ENCODE peak calls at places on chromosomes 12 and 14, in ten cellular contexts. B is ovary, R is colonic mucosa, E is body of pancreas, O is AG04450, Z is brain microvascular endothelial cell, X is H1, N is coronary artery, F is upper lobe of right lung, T is heart left ventricle. Y is an unnamed sample.

GRCh38 chr12:57631566-57632368 is 1.2 kb downstream of the B4GALNT1 start:
- DNase-seq in B (no peak), R (no peak), E (no peak), O (no peak), Z (no peak), X (no peak), N (peak), F (no peak), T (peak), Y (no peak)

GRCh38 chr12:109247831-109248654 is 61.0 kb downstream of the FOXN4 start:
- DNase-seq in B (no peak), R (peak), E (peak), O (no peak), Z (no peak), X (no peak), N (no peak), F (no peak), T (no peak), Y (no peak)

GRCh38 chr14:78018283-78018682 is 151.9 kb upstream of the NRXN3 start:
- DNase-seq in B (no peak), R (no peak), E (no peak), O (no peak), Z (no peak), X (no peak), N (no peak), F (no peak), T (no peak), Y (no peak)

GRCh38 chr12:67827820-67828383 is 161.3 kb upstream of the IFNG-AS1 start:
- DNase-seq in B (peak), R (peak), E (no peak), O (peak), Z (peak), X (no peak), N (no peak), F (no peak), T (peak), Y (peak)

GRCh38 chr12:123601602-123602489 is at the start of gene DDX55:
- DNase-seq in B (peak), R (peak), E (peak), O (peak), Z (peak), X (no peak), N (peak), F (peak), T (peak), Y (no peak)

GRCh38 chr12:93563807-93564538 is 8.5 kb upstream of the SOCS2 start:
- DNase-seq in B (no peak), R (no peak), E (peak), O (no peak), Z (no peak), X (no peak), N (no peak), F (no peak), T (no peak), Y (no peak)

GRCh38 chr12:128938886-128939285 is 85.6 kb downstream of the GLT1D1 start:
- DNase-seq in B (no peak), R (no peak), E (no peak), O (no peak), Z (no peak), X (no peak), N (no peak), F (no peak), T (no peak), Y (no peak)

GRCh38 chr14:53042480-53042879 is 91.6 kb upstream of the FERMT2 start:
- DNase-seq in B (no peak), R (no peak), E (no peak), O (no peak), Z (peak), X (no peak), N (no peak), F (no peak), T (peak), Y (no peak)

GRCh38 chr12:67928621-67929369 is 60.5 kb upstream of the IFNG-AS1 start:
- DNase-seq in B (no peak), R (no peak), E (no peak), O (no peak), Z (no peak), X (no peak), N (no peak), F (no peak), T (no peak), Y (no peak)

GRCh38 chr12:12599750-12600643 is 11.7 kb upstream of the CREBL2 start:
- DNase-seq in B (no peak), R (no peak), E (no peak), O (no peak), Z (no peak), X (no peak), N (no peak), F (no peak), T (no peak), Y (no peak)

GRCh38 chr12:117292688-117293087 is 68.7 kb downstream of the NOS1 start:
- DNase-seq in B (no peak), R (no peak), E (no peak), O (no peak), Z (no peak), X (no peak), N (no peak), F (no peak), T (no peak), Y (no peak)

GRCh38 chr12:103929909-103930786 is at the start of gene HSP90B1:
- DNase-seq in B (peak), R (peak), E (peak), O (peak), Z (peak), X (peak), N (peak), F (peak), T (peak), Y (peak)

GRCh38 chr14:35353409-35354172 is 51.0 kb downstream of the NFKBIA start:
- DNase-seq in B (no peak), R (no peak), E (no peak), O (no peak), Z (no peak), X (no peak), N (no peak), F (no peak), T (no peak), Y (no peak)

GRCh38 chr14:92886337-92886736 is 36.6 kb upstream of the CHGA start:
- DNase-seq in B (no peak), R (no peak), E (no peak), O (no peak), Z (no peak), X (no peak), N (no peak), F (no peak), T (no peak), Y (no peak)

GRCh38 chr12:110582286-110583136 is 607 bp downstream of the PPTC7 start:
- DNase-seq in B (peak), R (peak), E (peak), O (no peak), Z (no peak), X (no peak), N (peak), F (peak), T (peak), Y (no peak)

GRCh38 chr12:131850856-131851559 is 22.8 kb downstream of the MMP17 start:
- DNase-seq in B (no peak), R (no peak), E (peak), O (no peak), Z (no peak), X (no peak), N (no peak), F (no peak), T (no peak), Y (no peak)

GRCh38 chr14:29240046-29240445 is 473.5 kb downstream of the FOXG1 start:
- DNase-seq in B (no peak), R (no peak), E (no peak), O (no peak), Z (peak), X (no peak), N (no peak), F (no peak), T (no peak), Y (peak)

GRCh38 chr12:122090759-122091535 is 12.4 kb downstream of the MLXIP start:
- DNase-seq in B (peak), R (peak), E (no peak), O (peak), Z (peak), X (no peak), N (no peak), F (peak), T (no peak), Y (peak)

GRCh38 chr12:93002278-93003054 is 73.4 kb upstream of the EEA1 start:
- DNase-seq in B (peak), R (no peak), E (no peak), O (peak), Z (peak), X (no peak), N (no peak), F (no peak), T (no peak), Y (peak)

GRCh38 chr12:105296116-105297095 is 34.1 kb upstream of the C12orf75 start:
- DNase-seq in B (no peak), R (no peak), E (no peak), O (no peak), Z (no peak), X (no peak), N (no peak), F (no peak), T (no peak), Y (no peak)

DNA sequence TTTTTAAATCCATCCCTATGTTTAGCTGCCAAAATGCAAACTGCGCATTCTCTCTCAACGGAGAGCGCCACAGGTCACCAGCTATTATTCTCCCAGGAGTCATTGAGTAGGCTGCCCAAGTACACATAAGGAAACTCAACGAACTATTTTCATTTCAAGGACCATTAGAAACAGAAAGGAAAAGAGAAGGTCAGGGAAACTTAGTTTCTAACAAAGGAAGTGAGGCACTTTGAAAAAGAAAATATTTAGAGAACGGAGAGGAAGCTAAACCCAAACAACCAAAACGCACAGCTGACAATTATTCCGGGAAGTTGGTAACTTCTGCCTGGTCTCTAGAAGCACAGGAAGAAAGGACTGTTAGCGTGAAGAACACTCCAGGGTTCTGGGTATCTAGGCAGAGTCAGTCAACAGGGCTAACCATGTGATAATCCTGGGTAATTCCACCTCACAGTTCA is 23.5 kb downstream of the GPHB5 start:
- DNase-seq in B (no peak), R (no peak), E (no peak), O (no peak), Z (no peak), X (no peak), N (no peak), F (no peak), T (no peak), Y (no peak)
- TF ChIP-seq CTCF in B (no peak), R (no peak), E (no peak), O (no peak), Z (no peak), X (no peak), N (no peak), F (no peak), T (no peak), Y (no peak)

DNA sequence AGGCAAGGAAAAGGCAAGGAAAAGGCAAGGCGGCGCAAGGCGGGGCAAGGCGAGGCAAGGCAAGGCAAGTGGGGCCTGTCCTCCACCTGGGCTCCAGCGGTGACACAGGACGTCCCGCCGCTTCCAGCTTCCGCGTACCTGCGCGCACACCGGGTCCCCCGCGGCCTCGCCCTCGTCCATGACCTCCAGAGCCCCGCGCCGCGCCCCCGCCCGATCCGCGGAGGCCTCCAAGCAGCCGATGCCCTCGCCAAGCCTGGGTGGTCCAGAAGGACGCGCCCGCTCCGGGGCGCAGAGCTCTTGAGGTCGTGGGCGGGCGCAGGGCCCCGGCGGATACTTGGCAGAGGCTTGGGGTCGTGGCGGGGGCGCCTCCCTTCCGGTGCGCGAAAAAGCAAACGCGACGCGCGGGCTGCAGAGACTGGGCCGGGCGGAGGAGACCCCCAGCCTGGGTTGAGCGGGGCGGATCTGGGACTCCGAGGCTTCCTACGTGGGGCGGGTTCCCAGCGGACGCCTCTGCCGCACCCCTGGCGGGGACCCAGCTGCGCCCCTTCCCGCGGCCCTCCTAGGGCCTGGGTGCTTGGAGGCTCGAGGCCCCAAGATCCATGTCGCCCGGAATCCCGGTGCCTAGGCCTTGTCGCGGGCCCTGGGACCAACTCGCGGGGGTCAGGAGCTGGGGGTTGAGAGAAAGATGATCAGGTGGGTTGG is 60.7 kb upstream of the EIF5 start:
- DNase-seq in B (no peak), R (peak), E (no peak), O (no peak), Z (no peak), X (no peak), N (no peak), F (no peak), T (no peak), Y (no peak)
- H3K4me3 ChIP-seq in B (peak), R (peak), E (no peak), O (no peak), Z (peak), X (no peak), N (peak), F (peak), T (peak), Y (no peak)

DNA sequence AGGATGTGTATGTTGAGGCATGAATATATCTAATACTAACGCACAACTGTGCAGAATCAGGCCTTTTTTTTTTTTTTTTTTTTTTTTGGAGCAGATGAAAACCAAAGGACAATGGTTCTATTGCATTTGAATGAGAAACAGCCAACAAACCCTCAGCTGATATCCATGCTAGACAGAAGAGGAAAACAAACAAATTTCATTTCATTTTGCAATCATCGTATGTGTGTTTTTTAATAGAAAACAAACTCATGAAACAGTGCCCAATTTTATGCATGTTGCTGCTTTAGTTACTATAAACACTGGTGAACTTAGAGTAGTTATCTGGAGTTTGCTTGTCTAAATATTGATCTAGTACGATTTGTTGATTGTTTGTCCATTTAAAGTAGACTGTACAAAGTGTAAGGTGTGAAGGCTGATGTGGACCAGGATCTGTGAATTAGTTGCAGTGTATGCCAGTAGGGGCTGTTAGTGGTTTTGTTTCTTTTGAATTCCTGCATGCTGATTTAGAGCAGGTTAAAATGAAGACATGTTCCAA is 166.6 kb downstream of the KITLG start:
- DNase-seq in B (no peak), R (no peak), E (no peak), O (no peak), Z (no peak), X (no peak), N (no peak), F (no peak), T (no peak), Y (no peak)
- TF ChIP-seq CTCF in B (no peak), R (no peak), E (no peak), O (no peak), Z (no peak), X (no peak), N (no peak), F (no peak), T (no peak), Y (no peak)

GRCh38 chr14:89855961-89856360 is 98.6 kb downstream of the EFCAB11 start:
- DNase-seq in B (no peak), R (no peak), E (no peak), O (peak), Z (peak), X (no peak), N (no peak), F (no peak), T (no peak), Y (peak)
- H3K4me3 ChIP-seq in B (no peak), R (no peak), E (no peak), O (no peak), Z (no peak), X (no peak), N (no peak), F (no peak), T (no peak), Y (no peak)

Y was measured in AG09309.